ENCODE peak calls at places on chromosomes 4 and X, in five cellular contexts. B, Y, K, X and D are unnamed samples.

GRCh38 chrX:22855693-22856092 is 144.1 kb upstream of the DDX53 start:
- DNase-seq in B (no peak), Y (no peak), K (no peak), X (no peak), D (no peak)

GRCh38 chr4:165982934-165983333 is 109.9 kb downstream of the TLL1 start:
- DNase-seq in B (no peak), Y (no peak), K (no peak), X (no peak), D (no peak)

GRCh38 chrX:13903405-13903804 is 86.5 kb upstream of the GPM6B start:
- DNase-seq in B (no peak), Y (no peak), K (peak), X (no peak), D (peak)

GRCh38 chr4:38837334-38837733 is 19.3 kb downstream of the TLR6 start:
- DNase-seq in B (no peak), Y (no peak), K (no peak), X (no peak), D (no peak)

GRCh38 chrX:150143721-150144440 is 205.6 kb upstream of the EOLA2 start:
- DNase-seq in B (no peak), Y (no peak), K (no peak), X (no peak), D (no peak)

GRCh38 chrX:11787564-11787963 is 29.5 kb downstream of the MSL3 start:
- DNase-seq in B (peak), Y (peak), K (peak), X (no peak), D (peak)

GRCh38 chr4:151641167-151641566 is 119.6 kb downstream of the GATB start:
- DNase-seq in B (no peak), Y (no peak), K (peak), X (no peak), D (peak)

GRCh38 chrX:65551086-65551485 is 16.5 kb upstream of the LAS1L start:
- DNase-seq in B (no peak), Y (no peak), K (no peak), X (no peak), D (no peak)

GRCh38 chrX:45771114-45771513 is 570.4 kb upstream of the DIPK2B start:
- DNase-seq in B (no peak), Y (peak), K (peak), X (no peak), D (peak)

GRCh38 chr4:106080376-106080775 is 185.1 kb downstream of the NPNT start:
- DNase-seq in B (no peak), Y (no peak), K (peak), X (no peak), D (peak)

GRCh38 chrX:153578200-153578835 is 20.6 kb downstream of the CCNQ start:
- DNase-seq in B (peak), Y (no peak), K (no peak), X (no peak), D (no peak)

GRCh38 chr4:183599690-183600089 is 59.3 kb downstream of the RWDD4 start:
- DNase-seq in B (no peak), Y (no peak), K (peak), X (no peak), D (no peak)

GRCh38 chrX:150692837-150693781 is at the start of gene MTMR1:
- DNase-seq in B (peak), Y (no peak), K (no peak), X (no peak), D (no peak)

GRCh38 chr4:7266525-7267292 is 74.4 kb downstream of the SORCS2 start:
- DNase-seq in B (peak), Y (no peak), K (peak), X (no peak), D (peak)

GRCh38 chr4:36004231-36004851 is 240.0 kb downstream of the ARAP2 start:
- DNase-seq in B (no peak), Y (no peak), K (no peak), X (no peak), D (peak)

GRCh38 chrX:48910926-48911406 is 480 bp downstream of the SLC35A2 start:
- DNase-seq in B (no peak), Y (no peak), K (peak), X (no peak), D (no peak)

GRCh38 chr4:73860175-73860574 is 7.1 kb downstream of the PF4V1 start:
- DNase-seq in B (no peak), Y (no peak), K (no peak), X (no peak), D (no peak)

GRCh38 chrX:16476692-16477091 is 173.3 kb upstream of the S100G start:
- DNase-seq in B (no peak), Y (no peak), K (no peak), X (no peak), D (no peak)

GRCh38 chr4:1207157-1207470 is 34.7 kb upstream of the SPON2 start:
- DNase-seq in B (peak), Y (no peak), K (no peak), X (no peak), D (no peak)

GRCh38 chr4:81096566-81096965 is 66.1 kb downstream of the BMP3 start:
- DNase-seq in B (no peak), Y (no peak), K (peak), X (no peak), D (no peak)

GRCh38 chr4:74438661-74439060 is 6.3 kb upstream of the AREG start:
- DNase-seq in B (no peak), Y (no peak), K (no peak), X (no peak), D (no peak)

GRCh38 chr4:143025111-143025704 is 159.5 kb upstream of the USP38 start:
- DNase-seq in B (peak), Y (no peak), K (peak), X (no peak), D (peak)

GRCh38 chrX:139933904-139934303 is 1.1 kb upstream of the ATP11C start:
- DNase-seq in B (no peak), Y (no peak), K (no peak), X (no peak), D (no peak)

GRCh38 chrX:111387470-111387869 is 24.5 kb downstream of the DCX start:
- DNase-seq in B (no peak), Y (no peak), K (no peak), X (no peak), D (no peak)

GRCh38 chrX:40845331-40845911 is 110.1 kb upstream of the MED14 start:
- DNase-seq in B (peak), Y (no peak), K (peak), X (no peak), D (peak)

GRCh38 chr4:64582492-64582891 is 173.2 kb upstream of the TECRL start:
- DNase-seq in B (peak), Y (no peak), K (no peak), X (no peak), D (no peak)

GRCh38 chr4:86630629-86631028 is 36.5 kb downstream of the PTPN13 start:
- DNase-seq in B (no peak), Y (no peak), K (no peak), X (no peak), D (no peak)